ENCODE peak calls at places on chromosomes 12 and 14, in eight cellular contexts. K is MM.1S, G is hepatocyte, Z is heart right ventricle, J is GM12878, O is PC-3, F is brain microvascular endothelial cell, V is lung. C is an unnamed sample.

GRCh38 chr12:39846971-39847661 is 227.5 kb upstream of the ABCD2 start:
- DNase-seq in J (no peak), Z (no peak), K (no peak), F (no peak), G (no peak), V (no peak), O (no peak), C (no peak)

GRCh38 chr14:103199141-103199540 is 75.9 kb downstream of the TNFAIP2 start:
- DNase-seq in V (no peak), K (no peak), O (no peak), Z (no peak), J (no peak), G (no peak), F (no peak), C (no peak)

GRCh38 chr12:119592232-119592631 is 1.3 kb upstream of the TMEM233 start:
- DNase-seq in K (no peak), G (no peak), Z (no peak), J (no peak), V (no peak), O (peak), F (peak), C (peak)

GRCh38 chr12:126952106-126953007 is 1314.6 kb upstream of the TMEM132C start:
- DNase-seq in F (no peak), J (no peak), O (no peak), G (no peak), K (no peak), Z (no peak), V (no peak), C (no peak)

GRCh38 chr12:22443379-22444316 is 100.7 kb downstream of the C2CD5 start:
- DNase-seq in F (peak), G (peak), K (peak), J (peak), V (peak), O (peak), Z (peak), C (peak)

GRCh38 chr12:52532636-52533035 is 12.4 kb upstream of the KRT5 start:
- DNase-seq in J (no peak), V (no peak), G (no peak), O (no peak), F (no peak), Z (no peak), K (no peak), C (no peak)

GRCh38 chr14:96143906-96144305 is 60.7 kb upstream of the BDKRB2 start:
- DNase-seq in G (no peak), F (no peak), J (no peak), V (no peak), K (no peak), O (no peak), Z (no peak), C (no peak)

GRCh38 chr12:132154341-132154761 is 10.1 kb downstream of the NOC4L start:
- DNase-seq in F (no peak), Z (no peak), O (no peak), G (no peak), K (no peak), J (no peak), V (no peak), C (peak)

GRCh38 chr12:105451211-105451610 is 120.7 kb downstream of the C12orf75 start:
- DNase-seq in F (peak), J (no peak), O (no peak), V (no peak), K (no peak), Z (no peak), G (no peak), C (no peak)

GRCh38 chr12:69502342-69503081 is 32.3 kb downstream of the FRS2 start:
- DNase-seq in K (no peak), V (no peak), O (peak), F (no peak), J (no peak), G (no peak), Z (no peak), C (no peak)

GRCh38 chr12:48003226-48004038 is 844 bp downstream of the COL2A1 start:
- DNase-seq in K (no peak), Z (no peak), J (no peak), O (peak), V (no peak), F (no peak), G (no peak), C (no peak)

GRCh38 chr12:4011597-4011996 is 138.4 kb upstream of the PARP11 start:
- DNase-seq in Z (no peak), G (peak), F (no peak), V (peak), K (no peak), O (peak), J (no peak), C (no peak)

GRCh38 chr12:102769323-102769916 is 147.6 kb downstream of the PAH start:
- DNase-seq in F (peak), G (peak), K (peak), J (peak), Z (peak), V (peak), O (peak), C (peak)

GRCh38 chr12:113676547-113676946 is 204.9 kb upstream of the LHX5 start:
- DNase-seq in J (no peak), F (no peak), Z (no peak), V (no peak), K (no peak), G (no peak), O (no peak), C (no peak)

GRCh38 chr12:106107566-106107965 is 31.2 kb downstream of the NUAK1 start:
- DNase-seq in F (peak), Z (no peak), J (no peak), G (peak), O (peak), V (no peak), K (no peak), C (no peak)

GRCh38 chr12:50788562-50788961 is 24.7 kb downstream of the ATF1 start:
- DNase-seq in F (peak), K (no peak), Z (no peak), G (no peak), V (no peak), O (peak), J (no peak), C (no peak)

GRCh38 chr14:54772451-54772881 is 130.2 kb downstream of the GCH1 start:
- DNase-seq in V (no peak), K (no peak), G (no peak), Z (no peak), F (no peak), O (peak), J (no peak), C (no peak)

GRCh38 chr12:112820796-112821195 is 29.2 kb downstream of the RPH3A start:
- DNase-seq in Z (no peak), O (no peak), V (no peak), F (no peak), K (no peak), J (no peak), G (no peak), C (no peak)

GRCh38 chr14:104098272-104099095 is 13.0 kb downstream of the ASPG start:
- DNase-seq in K (no peak), Z (no peak), O (no peak), F (no peak), J (no peak), G (no peak), V (no peak), C (peak)

GRCh38 chr12:6044082-6044481 is 80.4 kb downstream of the VWF start:
- DNase-seq in O (peak), J (no peak), V (no peak), K (no peak), Z (no peak), G (no peak), F (no peak), C (no peak)

GRCh38 chr12:14910090-14910915 is 24.6 kb upstream of the MGP start:
- DNase-seq in Z (no peak), G (no peak), K (no peak), O (peak), J (no peak), F (no peak), V (no peak), C (no peak)

GRCh38 chr14:103104654-103105511 is 10.4 kb downstream of the EXOC3L4 start:
- DNase-seq in Z (peak), V (peak), G (peak), K (peak), O (peak), J (no peak), F (no peak), C (peak)

GRCh38 chr12:93879476-93880376 is 202.6 kb downstream of the CRADD start:
- DNase-seq in V (peak), G (no peak), K (no peak), O (no peak), Z (no peak), F (peak), J (no peak), C (no peak)

GRCh38 chr14:88326352-88327103 is 3.5 kb upstream of the KCNK10 start:
- DNase-seq in K (no peak), V (no peak), G (no peak), F (no peak), J (no peak), O (no peak), Z (no peak), C (no peak)

GRCh38 chr12:119679490-119679889 is 11.6 kb downstream of the PRKAB1 start:
- DNase-seq in F (no peak), G (no peak), J (no peak), V (no peak), K (no peak), Z (no peak), O (no peak), C (no peak)

GRCh38 chr14:88831285-88831684 is 6.8 kb downstream of the TTC8 start:
- DNase-seq in V (no peak), G (no peak), Z (no peak), F (peak), K (no peak), J (no peak), O (peak), C (no peak)

GRCh38 chr14:27411021-27411420 is 813.2 kb upstream of the NOVA1 start:
- DNase-seq in K (no peak), V (no peak), O (no peak), F (no peak), G (no peak), Z (no peak), J (no peak), C (no peak)

GRCh38 chr12:132153501-132154340 is 9.5 kb downstream of the NOC4L start:
- DNase-seq in K (peak), G (peak), F (peak), O (peak), Z (peak), J (peak), V (peak), C (peak)

GRCh38 chr12:57118711-57119271 is 7.6 kb upstream of the STAT6 start:
- DNase-seq in J (no peak), F (no peak), V (no peak), G (no peak), Z (no peak), K (no peak), O (peak), C (peak)

GRCh38 chr12:96751626-96752025 is 155.4 kb upstream of the NEDD1 start:
- DNase-seq in V (no peak), J (no peak), K (no peak), O (no peak), F (no peak), Z (no peak), G (no peak), C (no peak)

GRCh38 chr12:52539024-52539820 is 13.7 kb downstream of the KRT71 start:
- DNase-seq in G (peak), O (peak), V (no peak), Z (no peak), J (no peak), K (no peak), F (no peak), C (no peak)

GRCh38 chr12:82708507-82708906 is 21.8 kb downstream of the TMTC2 start:
- DNase-seq in O (no peak), V (no peak), K (no peak), F (no peak), J (no peak), Z (no peak), G (no peak), C (peak)

DNA sequence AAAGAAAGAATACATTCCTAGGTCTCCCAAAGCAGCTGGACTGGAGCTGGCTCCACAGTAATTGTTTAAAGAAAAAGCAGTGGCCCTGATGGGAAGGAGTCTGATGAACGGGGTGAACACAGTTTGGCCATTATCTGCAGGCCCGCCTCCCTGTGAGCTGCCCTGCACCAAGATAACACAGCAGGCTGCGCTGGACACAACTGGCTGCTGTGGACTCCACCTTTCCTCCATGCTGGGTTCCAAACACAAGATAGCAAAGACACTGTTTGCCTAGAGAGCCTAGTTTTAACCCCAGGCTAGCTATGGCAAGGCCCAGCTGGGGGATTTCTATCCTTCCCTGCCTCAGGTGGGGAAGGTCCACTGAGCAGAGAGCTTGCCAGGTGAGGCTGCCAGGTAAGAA is 34.6 kb downstream of the ZFP36L1 start:
- DNase-seq in J (no peak), Z (no peak), G (no peak), V (no peak), O (no peak), F (no peak), K (no peak), C (peak)
- H3K27ac ChIP-seq in J (no peak), Z (peak), G (peak), V (no peak), O (no peak), F (no peak), K (no peak), C (no peak)

DNA sequence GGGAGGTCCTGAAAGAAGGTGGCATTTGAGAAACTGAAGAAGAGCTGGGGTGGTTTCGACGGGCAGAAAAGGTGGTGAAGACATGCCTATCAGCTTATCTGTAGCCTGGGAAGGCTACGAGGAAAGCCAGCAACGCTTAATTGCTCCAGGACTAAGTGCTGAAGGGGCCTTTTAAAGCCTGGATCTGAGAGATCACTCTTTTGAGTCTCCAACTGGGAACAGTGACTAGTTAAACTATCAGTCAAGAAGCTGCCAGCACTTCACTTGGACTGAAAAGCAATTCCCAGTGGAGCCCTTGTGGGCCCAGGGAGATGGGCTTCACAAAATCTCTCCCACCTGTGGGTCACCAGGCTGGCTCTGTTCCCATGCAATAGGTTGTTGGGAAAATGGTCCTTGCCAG is 276.6 kb downstream of the PCNX1 start:
- DNase-seq in V (no peak), Z (no peak), G (no peak), K (no peak), J (no peak), O (no peak), F (no peak), C (no peak)
- H3K27ac ChIP-seq in V (no peak), Z (no peak), G (no peak), K (no peak), J (no peak), O (no peak), F (no peak), C (no peak)

GRCh38 chr12:117491711-117492110 is 130.3 kb upstream of the NOS1 start:
- DNase-seq in J (no peak), F (no peak), Z (no peak), G (no peak), O (no peak), K (no peak), V (no peak), C (no peak)

GRCh38 chr12:117498256-117498655 is 136.8 kb upstream of the NOS1 start:
- DNase-seq in J (no peak), F (no peak), V (no peak), K (no peak), Z (no peak), G (no peak), O (no peak), C (no peak)

GRCh38 chr12:117497407-117497806 is 136.0 kb upstream of the NOS1 start:
- DNase-seq in F (no peak), G (no peak), J (no peak), V (no peak), K (no peak), Z (no peak), O (no peak), C (no peak)

GRCh38 chr12:117498880-117499279 is 137.5 kb upstream of the NOS1 start:
- DNase-seq in F (no peak), V (no peak), O (no peak), K (no peak), G (no peak), Z (no peak), J (no peak), C (no peak)

GRCh38 chr12:117494833-117495714 is 133.6 kb upstream of the NOS1 start:
- DNase-seq in G (peak), V (no peak), O (peak), K (no peak), J (no peak), Z (no peak), F (no peak), C (no peak)
- H3K27ac ChIP-seq in G (no peak), V (no peak), O (no peak), K (no peak), J (no peak), Z (no peak), F (no peak), C (no peak)

DNA sequence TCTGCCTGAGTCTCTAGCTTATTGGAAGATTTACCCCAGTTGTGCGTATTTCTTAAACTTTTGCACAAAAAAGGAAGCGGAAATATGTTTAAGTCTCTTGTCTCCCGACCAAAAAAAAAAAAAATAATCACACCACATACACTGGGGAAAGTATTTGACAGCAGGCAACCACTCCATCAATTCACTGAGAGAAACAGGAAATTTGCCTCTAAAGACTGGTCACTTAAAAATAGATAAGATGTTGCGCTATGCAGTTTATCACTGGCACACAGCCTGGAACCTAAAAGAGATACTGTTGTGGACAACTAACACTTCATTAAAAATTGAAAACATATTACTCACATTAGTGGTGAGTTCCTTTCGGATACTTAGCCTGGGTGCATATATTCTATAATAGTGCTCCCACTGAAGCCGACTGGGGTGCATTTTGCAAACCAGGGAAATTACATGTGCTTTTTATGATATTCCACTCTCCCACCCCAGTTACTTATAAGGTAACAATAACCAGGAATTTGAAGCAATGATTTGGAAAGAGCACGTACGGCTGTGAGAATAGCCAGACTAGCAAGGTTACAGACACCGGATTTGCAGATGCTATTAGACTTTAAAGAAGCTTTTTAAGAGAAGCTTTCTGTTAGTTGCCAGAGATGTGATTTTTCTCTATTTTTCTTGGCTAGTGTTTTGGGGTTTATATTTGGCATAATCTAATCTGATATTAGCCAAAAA is 311.6 kb downstream of the NOVA1 start:
- DNase-seq in F (no peak), J (no peak), Z (no peak), V (no peak), K (no peak), G (no peak), O (no peak), C (no peak)
- H3K27ac ChIP-seq in F (no peak), J (no peak), Z (no peak), V (no peak), K (no peak), G (no peak), O (no peak), C (no peak)

GRCh38 chr12:45402288-45402687 is 186.4 kb downstream of the ANO6 start:
- DNase-seq in J (no peak), V (no peak), O (no peak), Z (peak), K (no peak), G (no peak), F (no peak), C (no peak)

GRCh38 chr12:45407967-45408743 is 192.3 kb downstream of the ANO6 start:
- DNase-seq in Z (no peak), F (no peak), V (no peak), J (no peak), K (no peak), O (no peak), G (no peak), C (peak)

GRCh38 chr12:45409966-45410365 is 194.1 kb downstream of the ANO6 start:
- DNase-seq in F (no peak), Z (peak), K (no peak), O (peak), G (no peak), J (no peak), V (no peak), C (peak)

DNA sequence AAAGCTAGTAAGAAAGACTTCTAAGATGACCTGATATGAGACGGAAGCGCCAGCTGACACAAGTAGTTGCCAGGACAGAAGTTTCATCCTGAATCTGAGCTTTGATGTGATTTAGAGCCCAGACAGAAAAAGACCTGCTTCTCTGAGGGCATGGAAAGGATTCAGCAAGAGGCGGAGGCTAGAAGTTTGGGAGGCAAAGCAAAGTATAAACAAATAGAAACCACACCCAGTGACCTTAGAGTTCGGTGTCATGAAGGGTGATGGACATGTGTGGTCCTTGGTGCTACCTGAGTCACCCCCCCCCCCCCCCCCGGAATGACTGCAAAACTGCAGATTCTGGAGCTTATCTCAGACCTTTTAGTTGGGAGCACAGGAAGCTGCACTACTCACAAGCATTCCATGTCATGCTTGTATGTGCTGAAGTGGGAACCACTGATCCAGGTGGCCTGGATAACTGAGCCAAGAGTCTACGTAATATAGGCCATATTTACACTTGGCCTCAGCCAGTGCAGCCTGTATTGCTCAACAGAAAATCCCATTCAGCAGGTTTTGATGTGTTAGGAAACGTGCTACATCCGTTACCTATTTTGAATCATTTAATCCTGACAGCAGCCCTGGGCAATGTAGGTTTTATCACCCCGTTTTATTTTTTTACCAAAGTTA is 191.4 kb downstream of the ANO6 start:
- DNase-seq in J (no peak), O (no peak), F (no peak), G (peak), Z (peak), K (no peak), V (peak), C (no peak)
- H3K27ac ChIP-seq in J (no peak), O (no peak), F (no peak), G (no peak), Z (no peak), K (no peak), V (peak), C (no peak)

C was measured in right cardiac atrium.